ENCODE peak calls at places on chromosomes 2 and 18, in five cellular contexts. U is frontal cortex, Q is RWPE1, R is GF-D8, A is nucleus accumbens. O is an unnamed sample.

GRCh38 chr2:70397186-70397585 is 95.3 kb upstream of the FAM136A start:
- DNase-seq in U (no peak), Q (no peak), R (no peak), A (no peak), O (no peak)

GRCh38 chr2:172743143-172743542 is 7.5 kb downstream of the RAPGEF4 start:
- DNase-seq in U (no peak), Q (no peak), R (no peak), A (no peak), O (no peak)

GRCh38 chr2:110993557-110994231 is 127.0 kb upstream of the BCL2L11 start:
- DNase-seq in U (no peak), Q (peak), R (peak), A (no peak), O (no peak)

GRCh38 chr2:109321570-109321969 is 192.6 kb downstream of the SH3RF3 start:
- DNase-seq in U (no peak), Q (no peak), R (no peak), A (no peak), O (no peak)

GRCh38 chr2:25292408-25292807 is 49.3 kb downstream of the DNMT3A start:
- DNase-seq in U (no peak), Q (no peak), R (no peak), A (no peak), O (no peak)

GRCh38 chr18:9513971-9514512 is 38.7 kb downstream of the RALBP1 start:
- DNase-seq in U (no peak), Q (peak), R (no peak), A (no peak), O (peak)

GRCh38 chr2:152571035-152571766 is 146.1 kb downstream of the PRPF40A start:
- DNase-seq in U (no peak), Q (peak), R (no peak), A (no peak), O (no peak)

GRCh38 chr2:54895735-54896134 is 154.5 kb downstream of the RTN4 start:
- DNase-seq in U (no peak), Q (no peak), R (no peak), A (no peak), O (no peak)

GRCh38 chr2:196233033-196233807 is 61.8 kb upstream of the STK17B start:
- DNase-seq in U (no peak), Q (peak), R (peak), A (no peak), O (peak)

GRCh38 chr18:58093311-58093790 is 49.3 kb downstream of the NEDD4L start:
- DNase-seq in U (no peak), Q (no peak), R (no peak), A (no peak), O (no peak)

GRCh38 chr2:174545240-174545639 is 52.4 kb downstream of the WIPF1 start:
- DNase-seq in U (no peak), Q (no peak), R (no peak), A (no peak), O (no peak)

GRCh38 chr18:45686892-45687611 is 36.9 kb upstream of the SLC14A1 start:
- DNase-seq in U (no peak), Q (no peak), R (peak), A (no peak), O (no peak)

GRCh38 chr18:54162431-54162830 is 62.0 kb downstream of the MBD2 start:
- DNase-seq in U (no peak), Q (peak), R (no peak), A (no peak), O (no peak)

GRCh38 chr2:64283641-64284371 is 139.6 kb upstream of the PELI1 start:
- DNase-seq in U (no peak), Q (no peak), R (no peak), A (no peak), O (no peak)

GRCh38 chr2:174158003-174158402 is 90.3 kb downstream of the OLA1 start:
- DNase-seq in U (no peak), Q (peak), R (no peak), A (peak), O (peak)

GRCh38 chr2:39523308-39524044 is 86.4 kb upstream of the MAP4K3 start:
- DNase-seq in U (no peak), Q (peak), R (no peak), A (no peak), O (no peak)

GRCh38 chr2:36352024-36352398 is 3.6 kb upstream of the CRIM1 start:
- DNase-seq in U (peak), Q (no peak), R (no peak), A (no peak), O (no peak)

GRCh38 chr2:1546023-1546591 is 132.8 kb downstream of the TPO start:
- DNase-seq in U (peak), Q (peak), R (no peak), A (peak), O (no peak)

GRCh38 chr2:162967826-162968225 is 129.3 kb upstream of the KCNH7 start:
- DNase-seq in U (no peak), Q (no peak), R (no peak), A (no peak), O (no peak)

GRCh38 chr2:30631051-30631671 is 176.1 kb downstream of the CAPN13 start:
- DNase-seq in U (no peak), Q (no peak), R (peak), A (no peak), O (no peak)

GRCh38 chr2:234494361-234495075 is 2.4 kb downstream of the ARL4C start:
- DNase-seq in U (no peak), Q (peak), R (no peak), A (no peak), O (no peak)

GRCh38 chr2:174088706-174089105 is 123.5 kb upstream of the SP3 start:
- DNase-seq in U (no peak), Q (no peak), R (no peak), A (no peak), O (no peak)

GRCh38 chr2:26274058-26274613 is 29.4 kb downstream of the HADHB start:
- DNase-seq in U (no peak), Q (peak), R (no peak), A (no peak), O (no peak)

GRCh38 chr2:11862049-11862448 is 115.6 kb downstream of the LPIN1 start:
- DNase-seq in U (no peak), Q (no peak), R (no peak), A (no peak), O (no peak)

GRCh38 chr2:228084717-228085116 is 96.8 kb downstream of the SPHKAP start:
- DNase-seq in U (no peak), Q (no peak), R (no peak), A (no peak), O (no peak)

GRCh38 chr2:225737556-225737955 is 338.0 kb downstream of the NYAP2 start:
- DNase-seq in U (no peak), Q (peak), R (no peak), A (no peak), O (no peak)